ENCODE peak calls at places on chromosomes 13 and 19, in seven cellular contexts. H is right lobe of liver; W is pancreas; P is hepatocyte; J is CD8-positive, alpha-beta memory T cell; B is HCT116; F is adipocyte. M is an unnamed sample. For H3K36me3 and H3K4me1, the result is how much of the 10 kb centered on the place peaks cover.

GRCh38 chr19:21092107-21092506 is 10.1 kb downstream of the ZNF714 start:
- DNase-seq in P (peak), H (no peak), B (no peak), W (no peak), J (no peak), F (peak), M (no peak)

GRCh38 chr13:46475586-46475991 is 77.4 kb upstream of the LRCH1 start:
- DNase-seq in W (no peak), J (no peak), B (no peak), H (no peak), F (peak), P (no peak), M (no peak)

GRCh38 chr19:2034729-2035589 is 16.1 kb downstream of the MKNK2 start:
- DNase-seq in F (peak), W (peak), B (peak), J (peak), H (no peak), P (peak), M (peak)

GRCh38 chr13:72194531-72194930 is 327.5 kb upstream of the DACH1 start:
- DNase-seq in H (peak), F (peak), W (peak), J (no peak), B (no peak), P (peak), M (no peak)

GRCh38 chr19:31979949-31980670 is 365.3 kb upstream of the ZNF507 start:
- DNase-seq in W (no peak), B (no peak), F (no peak), P (no peak), H (no peak), J (no peak), M (no peak)

GRCh38 chr13:75636339-75637095 is 387 bp downstream of the LMO7 start:
- DNase-seq in J (peak), W (peak), H (no peak), P (peak), F (peak), B (no peak), M (peak)

GRCh38 chr13:21637296-21637695 is 33.3 kb upstream of the MICU2 start:
- DNase-seq in F (no peak), J (no peak), W (no peak), P (peak), B (peak), H (no peak), M (peak)

GRCh38 chr19:8663920-8664670 is 33.7 kb downstream of the NFILZ start:
- DNase-seq in F (no peak), W (no peak), J (peak), B (no peak), H (no peak), P (no peak), M (no peak)

GRCh38 chr19:39032164-39032918 is at the start of gene FBXO27:
- DNase-seq in W (no peak), H (peak), B (peak), J (no peak), P (peak), F (peak), M (peak)

GRCh38 chr19:1811472-1811894 is 593 bp downstream of the ATP8B3 start:
- DNase-seq in W (peak), B (peak), P (peak), F (peak), H (peak), J (no peak), M (peak)

GRCh38 chr19:23436318-23436717 is 41.0 kb upstream of the ZNF91 start:
- DNase-seq in F (no peak), H (no peak), W (no peak), B (no peak), J (no peak), P (no peak), M (no peak)

GRCh38 chr13:90696656-90697055 is 650.8 kb upstream of the MIR17HG start:
- DNase-seq in H (no peak), J (no peak), P (no peak), F (no peak), W (no peak), B (no peak), M (no peak)

GRCh38 chr19:48292798-48293197 is 22.9 kb downstream of the ZNF114 start:
- DNase-seq in H (no peak), J (no peak), B (no peak), P (no peak), F (peak), W (no peak), M (no peak)

GRCh38 chr13:62212246-62212645 is 796.6 kb upstream of the PCDH20 start:
- DNase-seq in W (no peak), F (no peak), H (no peak), J (no peak), B (no peak), P (no peak), M (no peak)

GRCh38 chr19:6092329-6093286 is 17.7 kb downstream of the RFX2 start:
- DNase-seq in H (peak), P (peak), B (peak), F (peak), W (peak), J (no peak), M (peak)

GRCh38 chr13:59472134-59472533 is 691.6 kb downstream of the DIAPH3 start:
- DNase-seq in P (no peak), B (no peak), H (no peak), J (no peak), W (no peak), F (peak), M (no peak)

GRCh38 chr13:92355213-92355612 is 871.4 kb upstream of the GPC6 start:
- DNase-seq in F (no peak), B (no peak), P (peak), W (no peak), H (no peak), J (no peak), M (no peak)

GRCh38 chr19:10471909-10472308 is 31.2 kb downstream of the KEAP1 start:
- DNase-seq in J (no peak), P (peak), F (peak), H (no peak), B (no peak), W (no peak), M (no peak)

GRCh38 chr19:13260883-13261653 is 110.9 kb downstream of the IER2 start:
- DNase-seq in B (peak), H (no peak), J (no peak), F (peak), P (peak), W (no peak), M (no peak)

GRCh38 chr19:51356159-51356801 is 9.9 kb downstream of the ETFB start:
- DNase-seq in W (no peak), J (no peak), H (no peak), P (no peak), F (no peak), B (no peak), M (no peak)

GRCh38 chr19:19524053-19524452 is 4.7 kb upstream of the YJEFN3 start:
- DNase-seq in B (no peak), F (no peak), P (no peak), J (no peak), W (no peak), H (no peak), M (no peak)

GRCh38 chr13:73248711-73249580 is 190.1 kb downstream of the KLF5 start:
- DNase-seq in H (no peak), F (no peak), J (no peak), W (no peak), P (peak), B (peak), M (no peak)

GRCh38 chr13:94636942-94637578 is 35.4 kb downstream of the GPR180 start:
- DNase-seq in J (no peak), F (no peak), P (no peak), B (no peak), H (no peak), W (no peak), M (no peak)

GRCh38 chr13:22929391-22930126 is 251.2 kb upstream of the SGCG start:
- DNase-seq in W (no peak), B (no peak), P (no peak), F (no peak), H (no peak), J (no peak), M (no peak)

GRCh38 chr19:6464070-6464873 is at the start of gene CRB3:
- DNase-seq in H (peak), F (no peak), J (peak), P (peak), W (peak), B (peak), M (peak)

DNA sequence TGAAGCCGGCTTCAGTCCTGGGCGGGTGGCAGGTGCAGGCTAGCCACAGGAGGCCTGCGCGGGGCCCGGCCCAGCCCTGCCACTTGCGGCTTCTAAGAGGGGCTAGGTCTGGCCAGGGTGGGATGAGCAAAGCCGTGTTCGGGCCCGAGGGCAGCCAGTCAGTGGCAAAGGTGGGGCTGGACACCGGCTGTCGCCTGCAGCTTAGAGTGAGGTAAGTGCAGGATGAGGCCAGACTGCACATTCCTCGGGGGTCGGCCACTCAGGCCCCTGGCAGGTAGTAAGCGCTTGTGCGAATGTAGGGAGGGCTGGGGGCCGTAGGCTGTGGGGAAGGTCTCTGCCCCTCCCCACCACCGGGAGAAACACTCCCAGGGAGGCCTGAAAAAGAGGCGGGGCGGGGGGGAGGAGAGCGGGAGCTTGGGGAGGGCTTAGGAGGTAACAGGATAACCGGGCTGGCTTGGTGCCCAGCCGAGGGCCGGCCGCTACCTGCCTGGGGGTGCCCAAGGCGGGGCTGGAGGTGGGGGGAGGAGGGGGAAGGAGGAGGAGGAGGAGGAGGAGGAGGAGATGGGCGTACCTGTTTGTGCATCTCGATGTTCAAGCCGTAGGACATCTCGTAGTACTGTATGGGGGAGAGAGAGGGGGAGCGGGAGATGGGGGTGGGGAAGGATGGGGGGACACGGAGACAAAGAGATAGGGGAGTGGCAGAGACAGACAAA is 6.4 kb downstream of the TLE5 start:
- DNase-seq in H (no peak), P (peak), B (peak), W (peak), F (no peak), J (no peak), M (peak)
- H3K36me3 ChIP-seq in H (under half), P (under half), B (under half), W (under half), F (under half), J (half or more), M (under half)

GRCh38 chr19:16623066-16623465 is 4.9 kb downstream of the MED26 start:
- DNase-seq in B (no peak), P (no peak), H (no peak), W (no peak), J (no peak), F (no peak), M (no peak)
- H3K4me1 ChIP-seq in B (under half), P (under half), H (under half), W (under half), J (under half), F (under half), M (under half)

GRCh38 chr19:620166-620862 is 13.0 kb downstream of the POLRMT start:
- DNase-seq in W (no peak), F (no peak), B (no peak), H (peak), J (no peak), P (no peak), M (peak)

GRCh38 chr19:623974-624373 is 9.4 kb downstream of the POLRMT start:
- DNase-seq in F (peak), P (no peak), H (no peak), J (no peak), W (no peak), B (no peak), M (no peak)

GRCh38 chr19:623175-623916 is 10.0 kb downstream of the POLRMT start:
- DNase-seq in P (no peak), W (no peak), H (no peak), F (no peak), B (no peak), J (no peak), M (no peak)

GRCh38 chr19:622666-623065 is 10.7 kb downstream of the POLRMT start:
- DNase-seq in W (no peak), B (no peak), F (no peak), P (no peak), H (no peak), J (no peak), M (no peak)

DNA sequence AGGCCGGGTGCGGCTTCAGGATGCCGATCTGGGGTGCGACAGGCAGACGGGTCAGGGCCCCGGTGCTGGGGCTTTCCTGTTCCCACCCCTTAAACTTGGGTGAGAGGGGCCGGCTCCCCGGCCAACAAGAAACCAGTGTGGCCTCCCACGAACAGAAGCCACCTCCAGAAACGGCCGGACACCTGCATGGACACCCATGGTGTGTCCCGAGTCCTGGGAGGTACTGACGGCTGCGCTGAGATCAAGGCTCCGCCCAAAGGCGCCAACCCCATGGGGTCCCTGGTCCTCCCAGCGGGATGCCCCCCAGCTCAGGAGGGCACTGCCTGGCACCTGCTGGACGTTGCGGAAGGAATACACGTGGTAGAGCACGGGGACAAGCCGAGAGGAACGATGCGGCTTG is 11.5 kb downstream of the POLRMT start:
- DNase-seq in J (no peak), W (no peak), F (no peak), B (no peak), H (no peak), P (no peak), M (no peak)
- H3K36me3 ChIP-seq in J (under half), W (under half), F (under half), B (under half), H (under half), P (under half), M (under half)

GRCh38 chr19:14516746-14517438 is 1.3 kb downstream of the DNAJB1 start:
- DNase-seq in F (no peak), W (peak), H (peak), B (no peak), J (peak), P (no peak), M (no peak)
- H3K4me1 ChIP-seq in F (under half), W (under half), H (half or more), B (under half), J (half or more), P (under half), M (under half)

DNA sequence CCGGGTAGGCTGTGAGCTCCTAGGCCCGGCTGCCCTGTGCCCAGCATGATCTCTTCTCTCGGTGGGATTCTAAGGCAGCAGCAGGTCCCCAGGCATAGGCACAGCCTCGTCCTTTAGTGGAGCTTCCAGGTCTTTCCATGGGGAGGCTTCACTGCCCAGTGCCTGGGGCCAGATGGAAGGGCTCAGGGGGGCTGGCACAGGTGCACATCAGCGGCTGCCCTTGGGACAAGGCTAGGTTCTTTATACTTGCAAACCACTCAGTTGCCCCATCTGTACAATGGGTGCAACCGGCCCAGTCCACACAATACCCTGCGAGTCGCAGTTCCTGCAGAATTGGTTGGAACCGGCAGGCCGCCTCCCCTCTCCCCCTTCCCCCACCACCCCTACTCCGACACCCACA is 14.2 kb downstream of the KCTD15 start:
- DNase-seq in H (peak), W (no peak), P (no peak), F (no peak), J (no peak), B (no peak), M (peak)
- H3K36me3 ChIP-seq in H (under half), W (under half), P (under half), F (under half), J (under half), B (under half), M (under half)

DNA sequence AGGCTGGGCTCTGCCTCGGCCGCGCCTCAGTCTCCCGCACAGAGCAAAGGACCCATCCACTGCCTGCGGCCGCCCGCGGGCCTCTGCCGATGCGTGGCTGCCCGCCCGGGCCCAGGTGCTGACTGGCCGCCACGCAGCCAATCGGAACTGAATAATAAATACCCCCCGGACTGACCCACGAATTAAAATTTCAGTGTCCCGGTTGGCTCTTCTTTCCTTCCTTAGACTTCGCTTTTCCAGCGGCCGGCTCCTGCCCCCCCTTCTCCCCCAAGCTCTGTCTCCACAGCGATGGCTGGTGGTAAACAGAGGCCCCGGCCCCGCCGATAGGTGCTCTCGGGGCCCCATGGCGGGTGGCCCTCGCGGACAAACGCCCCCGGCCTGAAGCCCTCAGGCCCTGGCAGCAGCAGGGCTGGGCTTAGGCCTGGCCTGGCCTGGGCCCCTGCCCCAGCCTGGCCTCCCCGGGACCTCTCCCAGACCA is 2.6 kb downstream of the ZBTB7A start:
- DNase-seq in B (no peak), W (peak), H (no peak), P (peak), F (peak), J (no peak), M (peak)
- H3K4me1 ChIP-seq in B (under half), W (half or more), H (half or more), P (under half), F (half or more), J (half or more), M (under half)

DNA sequence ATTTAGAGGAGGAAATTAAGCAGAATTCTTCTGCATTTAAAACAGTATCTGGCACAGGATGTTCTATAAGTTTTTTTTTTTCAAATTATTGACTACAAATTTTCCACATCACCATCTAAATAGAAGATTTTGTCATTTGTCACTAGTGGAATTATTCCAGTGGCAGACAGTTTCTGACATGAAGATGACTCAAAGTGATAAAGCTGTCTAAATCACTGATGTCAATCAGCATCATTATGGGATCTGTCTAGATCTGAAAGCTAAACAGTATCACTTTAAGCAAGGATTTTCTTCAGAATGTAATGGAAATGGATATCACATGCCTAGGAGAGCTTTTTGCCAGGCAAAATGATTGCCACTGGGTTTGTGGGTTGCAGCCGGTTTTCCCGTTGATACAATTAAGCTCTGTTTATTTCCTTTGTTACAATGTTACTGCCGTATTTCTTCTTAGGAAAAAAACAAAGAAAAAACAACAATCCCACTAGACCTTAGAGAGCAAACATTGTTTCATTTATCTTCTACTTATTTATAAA is 1657.0 kb upstream of the PRR20A start:
- DNase-seq in P (no peak), B (no peak), W (no peak), J (no peak), F (no peak), H (no peak), M (no peak)
- H3K36me3 ChIP-seq in P (under half), B (under half), W (under half), J (under half), F (under half), H (under half), M (under half)

M was measured in kidney.